ENCODE peak calls at places on chromosomes 7 and 10, in five cellular contexts. One of them, this sample, is unnamed.

GRCh38 chr10:11742779-11743298 is 657 bp downstream of the ECHDC3 start:
- DNase-seq in PC-3: no peak
- DNase-seq in IMR-90: no peak
- DNase-seq in H1: no peak
- DNase-seq in HCT116: no peak
- DNase-seq in this sample: no peak

GRCh38 chr10:83375274-83375673 is 764.0 kb upstream of the GHITM start:
- DNase-seq in PC-3: no peak
- DNase-seq in IMR-90: no peak
- DNase-seq in H1: no peak
- DNase-seq in HCT116: no peak
- DNase-seq in this sample: no peak

GRCh38 chr7:122633472-122633871 is 65.4 kb downstream of the RNF133 start:
- DNase-seq in PC-3: no peak
- DNase-seq in IMR-90: no peak
- DNase-seq in H1: no peak
- DNase-seq in HCT116: no peak
- DNase-seq in this sample: no peak

GRCh38 chr7:139502226-139502625 is 18.8 kb upstream of the KLRG2 start:
- DNase-seq in PC-3: no peak
- DNase-seq in IMR-90: no peak
- DNase-seq in H1: no peak
- DNase-seq in HCT116: no peak
- DNase-seq in this sample: no peak

GRCh38 chr10:114265392-114266053 is 26.5 kb downstream of the VWA2 start:
- DNase-seq in PC-3: no peak
- DNase-seq in IMR-90: no peak
- DNase-seq in H1: no peak
- DNase-seq in HCT116: no peak
- DNase-seq in this sample: no peak

GRCh38 chr7:157263156-157263555 is 73.6 kb upstream of the DNAJB6 start:
- DNase-seq in PC-3: no peak
- DNase-seq in IMR-90: no peak
- DNase-seq in H1: no peak
- DNase-seq in HCT116: no peak
- DNase-seq in this sample: no peak

GRCh38 chr7:140541513-140542192 is 62.3 kb upstream of the MKRN1 start:
- DNase-seq in PC-3: peak; percentile 87
- DNase-seq in IMR-90: peak; percentile 96
- DNase-seq in H1: peak; percentile 66
- DNase-seq in HCT116: peak; percentile 75
- DNase-seq in this sample: peak; percentile 59

GRCh38 chr10:114027041-114027394 is 16.6 kb upstream of the ADRB1 start:
- DNase-seq in PC-3: no peak
- DNase-seq in IMR-90: no peak
- DNase-seq in H1: no peak
- DNase-seq in HCT116: no peak
- DNase-seq in this sample: no peak

GRCh38 chr7:141659501-141659900 is 42.5 kb downstream of the DENND11 start:
- DNase-seq in PC-3: no peak
- DNase-seq in IMR-90: no peak
- DNase-seq in H1: no peak
- DNase-seq in HCT116: no peak
- DNase-seq in this sample: no peak

GRCh38 chr10:68096913-68097509 is 12.3 kb upstream of the MYPN start:
- DNase-seq in PC-3: peak; percentile 99
- DNase-seq in IMR-90: peak; percentile 95
- DNase-seq in H1: peak; percentile 50
- DNase-seq in HCT116: peak; percentile 80
- DNase-seq in this sample: peak; percentile 95

GRCh38 chr7:79822620-79823240 is 311.9 kb upstream of the GNAI1 start:
- DNase-seq in PC-3: no peak
- DNase-seq in IMR-90: no peak
- DNase-seq in H1: no peak
- DNase-seq in HCT116: no peak
- DNase-seq in this sample: no peak

GRCh38 chr7:121797283-121798037 is 75.5 kb upstream of the PTPRZ1 start:
- DNase-seq in PC-3: no peak
- DNase-seq in IMR-90: no peak
- DNase-seq in H1: no peak
- DNase-seq in HCT116: no peak
- DNase-seq in this sample: no peak

GRCh38 chr10:43197834-43198681 is 59.8 kb downstream of the CSGALNACT2 start:
- DNase-seq in PC-3: peak; percentile 49
- DNase-seq in IMR-90: no peak
- DNase-seq in H1: no peak
- DNase-seq in HCT116: no peak
- DNase-seq in this sample: no peak

GRCh38 chr10:22002531-22003110 is 909 bp downstream of the DNAJC1 start:
- DNase-seq in PC-3: peak; percentile 27
- DNase-seq in IMR-90: peak; percentile 63
- DNase-seq in H1: no peak
- DNase-seq in HCT116: no peak
- DNase-seq in this sample: no peak

GRCh38 chr7:149791411-149792219 is 18.2 kb upstream of the ZNF467 start:
- DNase-seq in PC-3: no peak
- DNase-seq in IMR-90: no peak
- DNase-seq in H1: no peak
- DNase-seq in HCT116: no peak
- DNase-seq in this sample: no peak
- H3K27me3 ChIP-seq in PC-3: no peaks in the 10 kb centered on the region
- H3K27me3 ChIP-seq in IMR-90: peaks cover 52% of the 10 kb centered on the region
- H3K27me3 ChIP-seq in H1: peaks cover 8% of the 10 kb centered on the region
- H3K27me3 ChIP-seq in HCT116: no peaks in the 10 kb centered on the region
- H3K27me3 ChIP-seq in this sample: peaks cover 49% of the 10 kb centered on the region

GRCh38 chr10:31745612-31746376 is 182.8 kb downstream of the ARHGAP12 start:
- DNase-seq in PC-3: peak; percentile 91
- DNase-seq in IMR-90: peak; percentile 97
- DNase-seq in H1: no peak
- DNase-seq in HCT116: peak; percentile 48
- DNase-seq in this sample: peak; percentile 60
- H3K9ac ChIP-seq in PC-3: peak overlapping the region; percentile 61
- H3K9ac ChIP-seq in IMR-90: no peak overlapping the region
- H3K9ac ChIP-seq in H1: no peak overlapping the region
- H3K9ac ChIP-seq in HCT116: no peak overlapping the region
- H3K9ac ChIP-seq in this sample: peak overlapping the region; percentile 43

GRCh38 chr10:17452060-17452894 is 2.1 kb downstream of the ST8SIA6 start:
- DNase-seq in PC-3: no peak
- DNase-seq in IMR-90: no peak
- DNase-seq in H1: no peak
- DNase-seq in HCT116: no peak
- DNase-seq in this sample: no peak
- H3K27me3 ChIP-seq in PC-3: no peaks in the 10 kb centered on the region
- H3K27me3 ChIP-seq in IMR-90: peaks cover 10% of the 10 kb centered on the region
- H3K27me3 ChIP-seq in H1: peaks cover 9% of the 10 kb centered on the region
- H3K27me3 ChIP-seq in HCT116: no peaks in the 10 kb centered on the region
- H3K27me3 ChIP-seq in this sample: peaks cover 4% of the 10 kb centered on the region

GRCh38 chr10:116599991-116600390 is 9.2 kb downstream of the PNLIPRP1 start:
- DNase-seq in PC-3: no peak
- DNase-seq in IMR-90: no peak
- DNase-seq in H1: no peak
- DNase-seq in HCT116: no peak
- DNase-seq in this sample: no peak
- H3K9ac ChIP-seq in PC-3: no peak overlapping the region
- H3K9ac ChIP-seq in IMR-90: no peak overlapping the region
- H3K9ac ChIP-seq in H1: no peak overlapping the region
- H3K9ac ChIP-seq in HCT116: no peak overlapping the region
- H3K9ac ChIP-seq in this sample: no peak overlapping the region

GRCh38 chr10:86068532-86069337 is 297.9 kb downstream of the GRID1 start:
- DNase-seq in PC-3: no peak
- DNase-seq in IMR-90: no peak
- DNase-seq in H1: no peak
- DNase-seq in HCT116: no peak
- DNase-seq in this sample: no peak
- H3K27me3 ChIP-seq in PC-3: no peaks in the 10 kb centered on the region
- H3K27me3 ChIP-seq in IMR-90: no peaks in the 10 kb centered on the region
- H3K27me3 ChIP-seq in H1: no peaks in the 10 kb centered on the region
- H3K27me3 ChIP-seq in HCT116: no peaks in the 10 kb centered on the region
- H3K27me3 ChIP-seq in this sample: no peaks in the 10 kb centered on the region

GRCh38 chr10:26881600-26882331 is 21.0 kb upstream of the ABI1 start:
- DNase-seq in PC-3: peak; percentile 67
- DNase-seq in IMR-90: peak; percentile 76
- DNase-seq in H1: no peak
- DNase-seq in HCT116: peak; percentile 69
- DNase-seq in this sample: no peak
- H3K9ac ChIP-seq in PC-3: no peak overlapping the region
- H3K9ac ChIP-seq in IMR-90: no peak overlapping the region
- H3K9ac ChIP-seq in H1: no peak overlapping the region
- H3K9ac ChIP-seq in HCT116: no peak overlapping the region
- H3K9ac ChIP-seq in this sample: no peak overlapping the region

DNA sequence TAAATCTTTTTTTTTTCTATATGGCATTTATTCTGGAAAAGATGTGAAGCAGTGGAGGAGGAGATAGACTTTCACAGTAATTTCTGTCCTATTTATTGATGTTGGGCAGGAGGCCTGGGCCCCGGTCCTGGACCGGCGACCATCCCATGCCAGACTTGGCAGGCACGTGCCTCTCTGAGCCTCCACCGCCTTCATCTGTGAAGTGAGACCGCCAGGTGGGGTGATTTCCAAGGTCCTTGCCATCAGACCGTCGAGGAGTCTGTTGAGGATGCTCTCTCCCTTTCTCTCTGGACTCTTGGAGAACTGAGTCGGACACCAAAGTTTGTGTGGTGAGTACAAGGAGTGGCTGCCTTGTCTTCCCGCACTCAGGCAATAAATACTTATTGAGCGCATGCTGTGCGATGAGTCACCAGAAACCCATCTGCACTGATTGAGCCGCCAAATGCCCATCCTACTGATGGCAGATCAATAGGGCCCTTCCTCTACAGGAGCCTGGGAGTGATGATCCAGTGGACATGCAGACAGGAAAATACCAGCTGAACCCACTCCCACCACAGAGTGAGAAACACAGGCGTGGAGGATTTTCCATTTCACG is 11.3 kb upstream of the PRKAG2 start:
- DNase-seq in PC-3: peak; percentile 23
- DNase-seq in IMR-90: no peak
- DNase-seq in H1: no peak
- DNase-seq in HCT116: no peak
- DNase-seq in this sample: no peak
- H3K27me3 ChIP-seq in PC-3: peaks cover 55% of the 10 kb centered on the region
- H3K27me3 ChIP-seq in IMR-90: peaks cover 59% of the 10 kb centered on the region
- H3K27me3 ChIP-seq in H1: no peaks in the 10 kb centered on the region
- H3K27me3 ChIP-seq in HCT116: peaks cover 45% of the 10 kb centered on the region
- H3K27me3 ChIP-seq in this sample: peaks cover 47% of the 10 kb centered on the region

This sample was measured in keratinocyte.